ENCODE peak calls at places on chromosomes 12 and 14, in six cellular contexts. F, P, S, Y, H and R are unnamed samples.

GRCh38 chr14:78164226-78164853 is 5.8 kb upstream of the NRXN3 start:
- DNase-seq in F (no peak), P (peak; percentile 79), S (no peak), Y (peak; percentile 3), H (peak; percentile 7), R (peak; percentile 40)

GRCh38 chr12:94390130-94390485 is 69.6 kb downstream of the CEP83 start:
- DNase-seq in F (no peak), P (no peak), S (no peak), Y (no peak), H (no peak), R (no peak)

GRCh38 chr14:89190779-89191513 is 226.1 kb downstream of the FOXN3 start:
- DNase-seq in F (no peak), P (peak; percentile 97), S (peak; percentile 40), Y (no peak), H (peak; percentile 51), R (peak; percentile 8)

GRCh38 chr14:74417201-74417600 is 8.8 kb downstream of the SYNDIG1L start:
- DNase-seq in F (no peak), P (no peak), S (no peak), Y (no peak), H (no peak), R (no peak)

GRCh38 chr12:91361864-91362263 is 179.2 kb upstream of the DCN start:
- DNase-seq in F (no peak), P (peak; percentile 34), S (peak; percentile 42), Y (no peak), H (peak; percentile 57), R (peak; percentile 45)

GRCh38 chr12:93736640-93737178 is 59.5 kb downstream of the CRADD start:
- DNase-seq in F (no peak), P (no peak), S (no peak), Y (no peak), H (no peak), R (no peak)

GRCh38 chr12:67795235-67795634 is 146.7 kb downstream of the DYRK2 start:
- DNase-seq in F (no peak), P (no peak), S (no peak), Y (no peak), H (no peak), R (no peak)

GRCh38 chr12:93827669-93828068 is 150.5 kb downstream of the CRADD start:
- DNase-seq in F (no peak), P (no peak), S (no peak), Y (no peak), H (no peak), R (no peak)

GRCh38 chr12:42140901-42141300 is 3.8 kb downstream of the GXYLT1 start:
- DNase-seq in F (no peak), P (no peak), S (peak; percentile 81), Y (no peak), H (peak; percentile 82), R (no peak)

GRCh38 chr12:67633708-67634107 is 14.8 kb upstream of the DYRK2 start:
- DNase-seq in F (no peak), P (no peak), S (no peak), Y (no peak), H (no peak), R (no peak)